ENCODE peak calls at places on chromosomes 4 and X, in six cellular contexts. H is choroid plexus epithelial cell, N is uterus, M is cardiac fibroblast, E is fibroblast of lung, T is lower lobe of right lung. D is an unnamed sample.

GRCh38 chrX:129798456-129798855 is 18.7 kb downstream of the SASH3 start:
- DNase-seq in H (no peak), N (no peak), M (no peak), E (no peak), T (no peak), D (no peak)

GRCh38 chr4:156933633-156934258 is 37.9 kb downstream of the PDGFC start:
- DNase-seq in H (peak), N (no peak), M (peak), E (peak), T (no peak), D (peak)

GRCh38 chr4:48162162-48162561 is 28.1 kb upstream of the TXK start:
- DNase-seq in H (peak), N (no peak), M (peak), E (peak), T (no peak), D (peak)

GRCh38 chr4:178271386-178271785 is 829.1 kb upstream of the AGA start:
- DNase-seq in H (no peak), N (no peak), M (no peak), E (no peak), T (no peak), D (no peak)

GRCh38 chr4:155026715-155027114 is 181.7 kb upstream of the NPY2R start:
- DNase-seq in H (no peak), N (no peak), M (peak), E (no peak), T (no peak), D (peak)

GRCh38 chr4:148015468-148015867 is 283.6 kb downstream of the ARHGAP10 start:
- DNase-seq in H (no peak), N (no peak), M (no peak), E (no peak), T (no peak), D (no peak)

GRCh38 chrX:42220083-42220482 is 296.7 kb upstream of the CASK start:
- DNase-seq in H (no peak), N (no peak), M (no peak), E (no peak), T (no peak), D (no peak)

GRCh38 chrX:63656871-63657580 is 128.0 kb downstream of the ARHGEF9 start:
- DNase-seq in H (peak), N (no peak), M (peak), E (peak), T (no peak), D (peak)

GRCh38 chr4:47674173-47674572 is 163.7 kb downstream of the CORIN start:
- DNase-seq in H (peak), N (no peak), M (no peak), E (no peak), T (no peak), D (no peak)

GRCh38 chrX:148929686-148930085 is 429.3 kb downstream of the AFF2 start:
- DNase-seq in H (peak), N (no peak), M (peak), E (peak), T (no peak), D (peak)

GRCh38 chrX:66553973-66554372 is 84.9 kb downstream of the EDA2R start:
- DNase-seq in H (no peak), N (no peak), M (no peak), E (no peak), T (no peak), D (no peak)

GRCh38 chr4:90951037-90951436 is 823.8 kb downstream of the CCSER1 start:
- DNase-seq in H (peak), N (no peak), M (peak), E (peak), T (no peak), D (peak)

GRCh38 chr4:793109-793861 is 32.6 kb downstream of the CPLX1 start:
- DNase-seq in H (no peak), N (no peak), M (no peak), E (no peak), T (peak), D (no peak)

GRCh38 chr4:110837896-110838450 is 215.1 kb upstream of the PITX2 start:
- DNase-seq in H (no peak), N (no peak), M (no peak), E (no peak), T (no peak), D (no peak)

GRCh38 chr4:1772869-1773538 is 20.1 kb upstream of the FGFR3 start:
- DNase-seq in H (no peak), N (no peak), M (no peak), E (no peak), T (no peak), D (no peak)

GRCh38 chr4:38570647-38571326 is 93.2 kb upstream of the KLF3 start:
- DNase-seq in H (no peak), N (no peak), M (no peak), E (no peak), T (no peak), D (no peak)

GRCh38 chr4:69888336-69888735 is 28.4 kb upstream of the SULT1E1 start:
- DNase-seq in H (peak), N (no peak), M (peak), E (peak), T (no peak), D (peak)

GRCh38 chrX:74160358-74160757 is 143.6 kb upstream of the ZCCHC13 start:
- DNase-seq in H (no peak), N (no peak), M (no peak), E (no peak), T (no peak), D (no peak)

GRCh38 chr4:20281453-20281852 is 29.7 kb downstream of the SLIT2 start:
- DNase-seq in H (no peak), N (no peak), M (no peak), E (no peak), T (no peak), D (no peak)

GRCh38 chr4:112145326-112145819 is at the start of gene FAM241A:
- DNase-seq in H (peak), N (peak), M (peak), E (peak), T (peak), D (peak)

GRCh38 chr4:185700048-185700447 is 111.9 kb downstream of the SORBS2 start:
- DNase-seq in H (no peak), N (no peak), M (no peak), E (peak), T (no peak), D (no peak)

GRCh38 chr4:108492816-108493595 is 127.4 kb upstream of the RPL34 start:
- DNase-seq in H (peak), N (no peak), M (no peak), E (peak), T (no peak), D (no peak)

GRCh38 chr4:176875441-176875930 is 82.8 kb upstream of the VEGFC start:
- DNase-seq in H (no peak), N (no peak), M (no peak), E (no peak), T (no peak), D (no peak)

GRCh38 chr4:137961051-137961438 is 281.1 kb downstream of the SLC7A11 start:
- DNase-seq in H (peak), N (no peak), M (peak), E (no peak), T (no peak), D (peak)

GRCh38 chr4:72797486-72797885 is 228.5 kb upstream of the ADAMTS3 start:
- DNase-seq in H (no peak), N (no peak), M (no peak), E (no peak), T (no peak), D (no peak)

GRCh38 chr4:95085118-95085833 is 327.5 kb downstream of the BMPR1B start:
- DNase-seq in H (peak), N (no peak), M (no peak), E (no peak), T (no peak), D (no peak)

DNA sequence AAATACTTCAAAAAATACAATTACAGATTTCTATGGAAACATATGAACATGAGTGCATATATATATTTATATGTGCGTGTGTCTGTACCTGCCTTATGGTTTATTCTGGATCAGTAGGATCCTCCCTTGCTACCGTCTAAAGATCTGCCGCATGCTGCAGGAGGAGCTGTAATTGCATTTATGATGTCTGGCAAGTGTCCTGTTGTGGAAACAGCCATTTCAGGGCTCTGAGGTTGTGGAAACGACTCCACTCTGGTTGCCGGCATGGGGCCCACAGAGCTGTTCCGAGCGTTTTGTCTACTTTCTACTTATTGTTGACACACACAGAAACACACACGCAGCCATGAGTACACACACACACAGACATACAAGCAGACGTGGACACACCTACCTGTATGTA is 21.3 kb downstream of the CD99 start:
- DNase-seq in H (no peak), N (no peak), M (no peak), E (no peak), T (no peak), D (no peak)
- TF ChIP-seq CTCF in H (no peak), N (no peak), M (no peak), E (no peak), T (no peak), D (no peak)

DNA sequence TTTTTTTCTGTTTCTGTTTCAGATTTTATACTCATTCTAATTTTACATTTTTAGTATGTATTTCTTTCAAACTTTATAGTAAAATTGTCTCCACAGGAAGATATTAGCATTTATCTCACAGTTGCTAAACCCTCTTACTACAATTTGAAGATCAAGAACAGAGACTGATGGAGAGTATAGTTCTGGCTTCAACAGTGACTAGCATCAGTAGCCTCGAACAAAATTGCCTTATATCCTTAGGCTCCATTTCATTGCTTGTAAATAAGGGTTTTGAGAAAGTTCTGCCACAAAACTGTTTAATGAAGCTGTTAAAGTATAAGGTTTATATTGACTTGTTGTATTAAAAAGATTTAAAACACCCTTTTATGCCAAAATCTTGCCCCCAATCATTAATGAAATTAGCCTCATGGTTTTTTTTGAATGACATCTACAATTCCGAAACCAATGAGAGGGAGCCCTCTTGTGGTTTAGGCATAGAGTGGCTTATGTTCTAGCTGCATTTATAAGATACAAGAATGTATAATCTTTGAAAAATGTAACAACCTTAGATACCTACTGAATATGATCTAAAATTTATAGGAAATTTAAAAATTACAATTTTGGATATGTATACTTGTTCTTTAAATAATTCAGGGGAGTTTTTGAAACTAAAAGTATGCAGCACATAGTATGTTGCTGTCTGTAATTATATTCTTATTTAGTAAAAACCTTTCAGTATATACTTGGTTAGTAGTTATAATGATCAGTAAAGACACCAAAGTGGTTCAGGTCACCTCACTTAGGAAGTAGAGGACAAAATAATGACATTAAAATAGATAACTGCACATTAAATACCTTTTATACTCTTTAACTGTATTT is 109.8 kb upstream of the HPGD start:
- DNase-seq in H (peak), N (no peak), M (peak), E (peak), T (no peak), D (peak)
- TF ChIP-seq CTCF in H (peak), N (peak), M (peak), E (peak), T (peak), D (peak)

GRCh38 chrX:2391869-2392606 is 108.7 kb downstream of the DHRSX start:
- DNase-seq in H (peak), N (no peak), M (peak), E (peak), T (no peak), D (peak)
- TF ChIP-seq CTCF in H (peak), N (no peak), M (peak), E (no peak), T (no peak), D (peak)

GRCh38 chrX:68599256-68600152 is 48.0 kb upstream of the STARD8 start:
- DNase-seq in H (peak), N (no peak), M (peak), E (no peak), T (no peak), D (peak)
- TF ChIP-seq CTCF in H (peak), N (peak), M (peak), E (peak), T (peak), D (peak)

DNA sequence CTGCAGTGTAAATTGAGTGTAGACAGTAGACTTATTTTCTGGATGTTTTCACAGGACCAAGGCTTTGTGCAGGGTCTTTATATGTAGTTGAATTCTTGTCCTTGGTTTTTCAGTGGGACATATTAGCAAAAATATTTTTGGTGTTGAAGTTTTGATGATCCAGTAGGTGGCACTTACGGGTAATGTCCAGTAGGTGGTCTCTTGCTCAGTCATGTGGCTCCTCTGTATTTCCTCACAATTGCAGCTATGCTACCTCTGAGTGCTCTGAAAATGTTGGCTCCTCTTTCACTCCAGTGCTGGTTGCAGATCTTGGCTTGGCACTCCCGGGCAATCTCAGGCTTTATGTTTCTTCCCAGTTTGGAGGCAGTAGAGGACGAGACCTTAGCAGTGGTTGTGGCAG is 419.8 kb upstream of the AMOT start:
- DNase-seq in H (no peak), N (no peak), M (peak), E (no peak), T (no peak), D (peak)
- TF ChIP-seq CTCF in H (no peak), N (no peak), M (peak), E (no peak), T (no peak), D (peak)

GRCh38 chrX:3950373-3950772 is 236.9 kb upstream of the PRKX start:
- DNase-seq in H (no peak), N (no peak), M (no peak), E (peak), T (no peak), D (no peak)
- TF ChIP-seq CTCF in H (no peak), N (no peak), M (no peak), E (no peak), T (no peak), D (no peak)

GRCh38 chr4:121277194-121278105 is 103.4 kb downstream of the QRFPR start:
- DNase-seq in H (no peak), N (no peak), M (no peak), E (no peak), T (no peak), D (peak)
- TF ChIP-seq CTCF in H (peak), N (no peak), M (peak), E (no peak), T (no peak), D (peak)

GRCh38 chrX:85288992-85289723 is 45.4 kb downstream of the ZNF711 start:
- DNase-seq in H (no peak), N (no peak), M (no peak), E (no peak), T (no peak), D (no peak)
- TF ChIP-seq CTCF in H (no peak), N (no peak), M (no peak), E (no peak), T (no peak), D (no peak)

GRCh38 chr4:55158957-55159356 is 33.6 kb upstream of the KDR start:
- DNase-seq in H (no peak), N (no peak), M (no peak), E (no peak), T (no peak), D (no peak)
- TF ChIP-seq CTCF in H (peak), N (no peak), M (no peak), E (no peak), T (no peak), D (peak)

GRCh38 chrX:54042609-54043010 is 1.7 kb downstream of the PHF8 start:
- DNase-seq in H (peak), N (peak), M (peak), E (peak), T (peak), D (peak)
- TF ChIP-seq CTCF in H (peak), N (no peak), M (peak), E (peak), T (no peak), D (peak)